ENCODE peak calls at places on chromosome 3, in ten cellular contexts. J, Z, U, C, M, S, X, O, N and T are unnamed samples.

GRCh38 chr3:189459231-189459630 is 172.0 kb upstream of the TP63 start:
- DNase-seq in J (no peak), Z (no peak), U (no peak), C (no peak), M (no peak), S (no peak), X (no peak), O (no peak), N (no peak), T (no peak)

GRCh38 chr3:61030469-61031035 is 220.7 kb downstream of the FHIT start:
- DNase-seq in J (no peak), Z (no peak), U (no peak), C (peak; percentile 18), M (no peak), S (no peak), X (no peak), O (no peak), N (no peak), T (peak; percentile 0)

GRCh38 chr3:16243706-16244490 is 20.8 kb downstream of the DPH3 start:
- DNase-seq in J (no peak), Z (no peak), U (peak; percentile 81), C (peak; percentile 22), M (no peak), S (no peak), X (no peak), O (peak; percentile 58), N (no peak), T (peak; percentile 39)

GRCh38 chr3:14767706-14768105 is 51.1 kb upstream of the FGD5 start:
- DNase-seq in J (no peak), Z (no peak), U (no peak), C (no peak), M (no peak), S (no peak), X (no peak), O (no peak), N (no peak), T (no peak)

GRCh38 chr3:58013973-58014649 is 5.9 kb downstream of the FLNB start:
- DNase-seq in J (no peak), Z (peak; percentile 83), U (peak; percentile 60), C (peak; percentile 73), M (no peak), S (peak; percentile 9), X (no peak), O (peak; percentile 92), N (no peak), T (peak; percentile 84)

GRCh38 chr3:55461896-55462295 is 25.2 kb downstream of the WNT5A start:
- DNase-seq in J (no peak), Z (no peak), U (no peak), C (peak; percentile 73), M (no peak), S (no peak), X (no peak), O (peak; percentile 43), N (no peak), T (peak; percentile 69)

GRCh38 chr3:58251653-58252052 is 14.1 kb downstream of the ABHD6 start:
- DNase-seq in J (no peak), Z (no peak), U (no peak), C (no peak), M (no peak), S (no peak), X (no peak), O (no peak), N (no peak), T (no peak)

GRCh38 chr3:37973250-37974054 is 17.1 kb upstream of the VILL start:
- DNase-seq in J (no peak), Z (no peak), U (no peak), C (no peak), M (no peak), S (no peak), X (no peak), O (no peak), N (no peak), T (no peak)

GRCh38 chr3:42173307-42173706 is 82.2 kb downstream of the TRAK1 start:
- DNase-seq in J (no peak), Z (no peak), U (no peak), C (no peak), M (no peak), S (no peak), X (no peak), O (no peak), N (no peak), T (no peak)

GRCh38 chr3:28115316-28115715 is 126.1 kb upstream of the CMC1 start:
- DNase-seq in J (no peak), Z (no peak), U (no peak), C (no peak), M (no peak), S (no peak), X (no peak), O (no peak), N (no peak), T (no peak)

GRCh38 chr3:26920579-26920978 is 298.0 kb downstream of the LRRC3B start:
- DNase-seq in J (no peak), Z (no peak), U (no peak), C (no peak), M (no peak), S (peak; percentile 7), X (no peak), O (no peak), N (no peak), T (no peak)

GRCh38 chr3:160403028-160403545 is 3.6 kb downstream of the SMC4 start:
- DNase-seq in J (no peak), Z (no peak), U (no peak), C (no peak), M (no peak), S (no peak), X (no peak), O (peak; percentile 27), N (no peak), T (peak; percentile 36)

GRCh38 chr3:186369217-186369616 is 7.2 kb upstream of the DGKG start:
- DNase-seq in J (no peak), Z (no peak), U (no peak), C (no peak), M (no peak), S (no peak), X (no peak), O (no peak), N (no peak), T (no peak)
- TF ChIP-seq CTCF in J (no peak), Z (no peak), U (no peak), C (no peak), M (no peak), S (no peak), X (no peak), O (no peak), N (no peak), T (no peak)

GRCh38 chr3:122810706-122811105 is 15.8 kb downstream of the SLC49A4 start:
- DNase-seq in J (no peak), Z (no peak), U (no peak), C (no peak), M (no peak), S (no peak), X (no peak), O (no peak), N (no peak), T (no peak)

GRCh38 chr3:122816587-122816986 is 21.7 kb downstream of the SLC49A4 start:
- DNase-seq in J (no peak), Z (no peak), U (no peak), C (no peak), M (no peak), S (no peak), X (no peak), O (no peak), N (no peak), T (no peak)
- H3K4me3 ChIP-seq in J (no peak overlapping the region), Z (no peak overlapping the region), U (no peak overlapping the region), C (no peak overlapping the region), M (no peak overlapping the region), S (no peak overlapping the region), X (no peak overlapping the region), O (no peak overlapping the region), N (no peak overlapping the region), T (no peak overlapping the region)

DNA sequence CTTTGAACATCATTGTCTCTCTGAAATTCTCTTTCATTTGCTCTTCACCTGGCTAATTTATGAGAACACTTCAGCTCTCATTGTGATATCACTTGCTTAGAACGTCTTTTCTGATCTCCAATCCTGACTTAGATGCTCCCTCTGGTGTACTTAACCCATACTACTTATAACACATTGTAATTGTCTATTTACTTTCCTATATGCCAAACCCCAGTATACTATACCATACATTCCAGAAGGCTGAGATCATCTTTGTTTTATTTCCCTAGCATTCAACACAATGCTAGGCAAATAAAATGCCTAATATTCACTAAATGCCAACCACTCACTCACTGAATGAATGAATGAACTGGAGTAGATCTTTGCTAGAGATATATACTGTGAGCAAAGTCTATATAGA is 27.0 kb upstream of the PEX5L start:
- DNase-seq in J (no peak), Z (no peak), U (no peak), C (no peak), M (no peak), S (no peak), X (no peak), O (no peak), N (no peak), T (no peak)
- TF ChIP-seq CTCF in J (no peak), Z (no peak), U (no peak), C (no peak), M (no peak), S (no peak), X (no peak), O (no peak), N (no peak), T (no peak)

DNA sequence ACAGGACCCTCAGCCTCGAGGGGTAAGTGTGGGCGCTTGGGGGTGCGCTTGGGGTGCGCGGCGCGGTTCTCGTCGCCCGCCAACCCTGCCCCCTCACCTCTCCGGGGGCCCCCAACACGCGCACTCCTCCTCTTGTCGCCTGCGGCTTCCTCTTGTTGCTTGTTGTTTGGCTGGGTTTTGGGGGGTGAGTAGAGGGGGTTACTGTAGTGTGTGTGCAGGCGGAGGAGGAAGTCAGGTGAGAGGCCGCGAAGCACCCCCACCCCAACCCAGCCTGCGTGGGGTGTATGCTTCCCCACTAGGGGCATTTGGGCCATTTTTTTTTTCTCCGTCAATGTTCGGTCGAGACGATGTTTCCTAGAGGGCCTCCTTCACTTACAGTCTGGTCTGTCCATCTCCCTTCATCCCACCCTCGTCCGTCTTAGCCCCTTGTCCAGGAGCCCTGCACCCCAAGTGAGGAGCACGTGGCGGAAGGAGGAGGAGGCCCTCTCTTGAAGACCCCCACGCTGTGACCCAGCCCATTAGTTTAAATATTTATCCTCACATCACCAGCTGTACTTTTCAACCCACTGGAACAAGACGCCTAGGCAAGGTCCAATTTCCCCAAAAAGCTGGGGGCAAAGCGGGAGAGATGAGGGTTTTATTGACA is 20.4 kb upstream of the SATB1 start:
- DNase-seq in J (peak; percentile 41), Z (no peak), U (peak; percentile 28), C (no peak), M (no peak), S (peak; percentile 14), X (no peak), O (no peak), N (peak; percentile 8), T (no peak)
- H3K4me3 ChIP-seq in J (peak overlapping the region; percentile 50), Z (peak overlapping the region; percentile 56), U (peak overlapping the region; percentile 67), C (peak overlapping the region; percentile 53), M (peak overlapping the region; percentile 60), S (peak overlapping the region; percentile 74), X (peak overlapping the region; percentile 47), O (peak overlapping the region; percentile 36), N (peak overlapping the region; percentile 41), T (peak overlapping the region; percentile 31)